ENCODE peak calls at places on chromosome 20, in five cellular contexts. X, U, D, O and T are unnamed samples. For H3K4me1 and H3K36me3, the result is how much of the 10 kb centered on the place peaks cover.

GRCh38 chr20:4726710-4727391 is 5.1 kb downstream of the PRND start:
- DNase-seq in X (peak), U (no peak), D (no peak), O (no peak), T (no peak)

GRCh38 chr20:43755390-43755789 is 28.6 kb upstream of the GTSF1L start:
- DNase-seq in X (no peak), U (no peak), D (no peak), O (no peak), T (no peak)

GRCh38 chr20:54061106-54061881 is 9.1 kb downstream of the BCAS1 start:
- DNase-seq in X (no peak), U (no peak), D (no peak), O (no peak), T (no peak)

GRCh38 chr20:52001999-52002666 is 189.4 kb downstream of the ZFP64 start:
- DNase-seq in X (no peak), U (no peak), D (peak), O (no peak), T (no peak)

GRCh38 chr20:36336204-36336603 is 30.1 kb downstream of the DLGAP4 start:
- DNase-seq in X (no peak), U (no peak), D (no peak), O (no peak), T (no peak)

GRCh38 chr20:58637466-58638198 is 13.5 kb upstream of the STX16 start:
- DNase-seq in X (no peak), U (no peak), D (no peak), O (no peak), T (no peak)

GRCh38 chr20:14700641-14700965 is 363.2 kb upstream of the FLRT3 start:
- DNase-seq in X (no peak), U (no peak), D (no peak), O (no peak), T (no peak)

GRCh38 chr20:8190043-8190880 is 58.2 kb downstream of the PLCB1 start:
- DNase-seq in X (no peak), U (no peak), D (peak), O (no peak), T (no peak)

GRCh38 chr20:58107533-58107932 is 120.9 kb downstream of the ANKRD60 start:
- DNase-seq in X (no peak), U (no peak), D (no peak), O (no peak), T (no peak)

GRCh38 chr20:31838646-31839292 is 6.6 kb downstream of the FOXS1 start:
- DNase-seq in X (no peak), U (no peak), D (no peak), O (no peak), T (no peak)
- H3K4me1 ChIP-seq in X (under half), U (under half), D (half or more), O (under half), T (under half)

GRCh38 chr20:3326779-3327521 is 80.5 kb downstream of the DNAAF9 start:
- DNase-seq in X (no peak), U (no peak), D (no peak), O (no peak), T (no peak)

GRCh38 chr20:3334156-3334943 is 73.1 kb downstream of the DNAAF9 start:
- DNase-seq in X (no peak), U (no peak), D (no peak), O (no peak), T (no peak)

GRCh38 chr20:3325864-3326263 is 81.6 kb downstream of the DNAAF9 start:
- DNase-seq in X (no peak), U (no peak), D (no peak), O (no peak), T (no peak)

GRCh38 chr20:3328501-3328900 is 79.0 kb downstream of the DNAAF9 start:
- DNase-seq in X (peak), U (no peak), D (no peak), O (no peak), T (no peak)

GRCh38 chr20:3330046-3330741 is 77.3 kb downstream of the DNAAF9 start:
- DNase-seq in X (no peak), U (no peak), D (no peak), O (no peak), T (no peak)
- H3K36me3 ChIP-seq in X (under half), U (half or more), D (under half), O (under half), T (under half)

DNA sequence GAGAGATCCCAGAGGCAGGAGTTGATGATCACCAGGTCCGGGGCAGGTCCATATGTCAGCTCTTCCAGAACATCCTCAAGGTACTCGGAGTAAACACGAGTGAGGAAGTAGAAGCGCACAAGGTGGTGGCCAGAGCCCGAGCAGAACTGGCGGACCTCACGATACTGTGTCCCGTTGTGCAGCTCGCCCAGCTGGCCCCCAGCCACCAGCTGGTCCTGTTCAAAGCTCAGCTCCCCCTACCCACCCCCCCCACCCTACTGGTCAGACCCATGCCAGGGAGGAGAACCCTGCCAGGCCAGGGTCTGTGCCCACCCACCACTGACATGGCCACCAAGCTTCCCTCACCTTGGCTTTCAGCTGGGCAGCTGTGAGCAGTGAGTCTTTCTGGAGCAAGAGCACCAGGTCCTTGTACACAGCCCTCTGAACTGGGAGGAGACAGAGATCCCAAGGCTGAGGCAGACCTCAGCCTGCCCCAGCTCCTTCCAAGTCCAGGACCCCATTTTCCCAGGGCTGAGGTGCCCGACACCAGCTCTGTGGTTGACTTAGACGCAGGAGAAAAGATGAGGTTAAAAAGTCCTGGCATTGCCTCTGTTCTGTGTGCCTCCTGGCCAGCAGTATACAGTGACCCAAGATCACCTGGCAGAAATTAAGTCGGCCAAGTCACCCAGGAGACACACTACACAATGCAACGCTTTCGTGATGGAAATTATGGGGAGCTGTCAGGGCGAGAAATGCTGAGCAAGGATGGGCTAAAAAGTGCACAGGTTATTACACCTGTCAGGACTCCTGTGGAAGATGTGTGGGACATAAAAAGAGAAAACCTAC is 1.4 kb downstream of the PCED1A start:
- DNase-seq in X (no peak), U (no peak), D (no peak), O (no peak), T (no peak)
- H3K4me3 ChIP-seq in X (no peak), U (no peak), D (peak), O (peak), T (no peak)

GRCh38 chr20:46985671-46986070 is 91.0 kb downstream of the EYA2 start:
- DNase-seq in X (no peak), U (no peak), D (no peak), O (no peak), T (no peak)

GRCh38 chr20:46984391-46984790 is 89.7 kb downstream of the EYA2 start:
- DNase-seq in X (no peak), U (peak), D (no peak), O (no peak), T (no peak)

GRCh38 chr20:46983466-46983865 is 88.8 kb downstream of the EYA2 start:
- DNase-seq in X (no peak), U (no peak), D (no peak), O (no peak), T (no peak)

GRCh38 chr20:46987001-46987400 is 92.4 kb downstream of the EYA2 start:
- DNase-seq in X (no peak), U (no peak), D (no peak), O (peak), T (no peak)

DNA sequence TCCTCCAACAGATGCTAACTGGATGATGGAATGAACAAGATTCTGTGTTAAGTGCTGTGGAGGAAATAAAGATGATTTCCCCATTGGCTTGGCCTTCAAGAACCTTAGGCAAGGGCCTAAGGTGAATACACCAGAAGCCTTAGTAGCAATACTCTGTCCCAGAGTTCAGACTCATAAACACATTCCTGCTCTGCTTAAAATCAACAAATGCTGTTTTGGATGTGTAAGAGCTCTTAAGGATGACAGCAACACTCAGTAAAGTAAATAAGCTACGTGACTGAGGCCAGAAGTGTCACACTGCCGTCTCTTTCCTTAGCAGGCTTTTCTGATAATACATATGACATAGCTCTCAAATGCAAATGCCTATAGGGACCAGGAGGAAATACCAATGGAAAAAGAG is 90.6 kb downstream of the EYA2 start:
- DNase-seq in X (no peak), U (no peak), D (no peak), O (no peak), T (no peak)
- H3K4me1 ChIP-seq in X (under half), U (under half), D (under half), O (under half), T (under half)

GRCh38 chr20:34070079-34070439 is 42.0 kb downstream of the EIF2S2 start:
- DNase-seq in X (no peak), U (no peak), D (no peak), O (no peak), T (no peak)
- H3K36me3 ChIP-seq in X (under half), U (under half), D (under half), O (under half), T (under half)

DNA sequence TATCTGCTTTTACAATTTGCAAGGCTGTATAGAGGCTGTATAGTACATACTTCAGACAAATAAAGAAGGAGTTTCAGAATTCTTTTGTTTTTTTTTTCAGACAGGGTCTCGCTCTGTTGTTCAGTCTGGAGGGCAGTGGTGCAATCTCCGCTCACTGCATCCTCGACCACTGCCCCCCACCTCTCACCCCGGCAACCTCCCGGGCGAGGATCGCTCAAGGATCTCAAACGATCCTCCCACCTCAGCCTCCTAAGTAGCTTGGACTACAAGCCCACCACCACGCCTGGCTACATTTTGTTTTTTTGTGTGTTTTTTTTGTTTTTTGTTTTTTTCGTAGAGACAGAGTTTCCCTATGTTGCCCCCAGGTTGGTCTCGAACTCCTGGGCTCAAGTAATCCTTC is 1.8 kb downstream of the FASTKD5 start:
- DNase-seq in X (no peak), U (no peak), D (no peak), O (no peak), T (no peak)
- H3K4me3 ChIP-seq in X (peak), U (peak), D (peak), O (peak), T (no peak)

GRCh38 chr20:24446811-24447210 is 22.6 kb upstream of the SYNDIG1 start:
- DNase-seq in X (no peak), U (no peak), D (no peak), O (no peak), T (no peak)
- H3K4me1 ChIP-seq in X (under half), U (under half), D (under half), O (under half), T (under half)

GRCh38 chr20:17406191-17406590 is 125.0 kb downstream of the BFSP1 start:
- DNase-seq in X (no peak), U (no peak), D (no peak), O (no peak), T (no peak)
- H3K36me3 ChIP-seq in X (under half), U (under half), D (under half), O (under half), T (under half)

GRCh38 chr20:32670773-32671455 is 2.8 kb downstream of the C20orf203 start:
- DNase-seq in X (no peak), U (no peak), D (no peak), O (no peak), T (no peak)
- H3K4me3 ChIP-seq in X (no peak), U (no peak), D (no peak), O (no peak), T (no peak)

GRCh38 chr20:41411458-41411857 is 44.8 kb upstream of the EMILIN3 start:
- DNase-seq in X (no peak), U (no peak), D (no peak), O (peak), T (no peak)

GRCh38 chr20:41408131-41408789 is 41.6 kb upstream of the EMILIN3 start:
- DNase-seq in X (no peak), U (no peak), D (no peak), O (no peak), T (no peak)

GRCh38 chr20:41406896-41407444 is 40.4 kb upstream of the EMILIN3 start:
- DNase-seq in X (no peak), U (no peak), D (no peak), O (no peak), T (no peak)

GRCh38 chr20:41407617-41408016 is 41.0 kb upstream of the EMILIN3 start:
- DNase-seq in X (no peak), U (no peak), D (no peak), O (no peak), T (no peak)

DNA sequence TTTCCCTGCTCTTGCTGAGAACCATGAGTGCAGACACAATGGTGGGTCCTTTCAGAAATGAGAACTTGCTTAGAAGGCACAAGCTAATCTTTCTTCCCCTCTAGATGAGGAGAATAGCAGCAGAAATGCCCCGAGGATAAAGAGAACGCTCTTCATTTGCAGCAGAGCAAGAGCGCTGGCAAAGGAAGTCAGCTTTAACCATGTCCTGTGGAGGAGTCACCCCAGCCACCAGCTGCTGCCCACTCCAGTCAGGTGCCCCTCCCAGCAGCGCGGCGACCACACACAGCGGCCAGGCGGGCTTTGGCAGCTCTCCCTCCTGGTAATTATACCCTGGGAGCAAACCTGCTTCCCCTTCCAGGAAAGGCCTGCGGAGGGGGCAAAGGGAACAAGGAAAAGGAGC is 42.4 kb upstream of the EMILIN3 start:
- DNase-seq in X (no peak), U (no peak), D (peak), O (no peak), T (peak)
- H3K4me1 ChIP-seq in X (under half), U (under half), D (under half), O (under half), T (under half)